ENCODE peak calls at places on chromosomes 11 and 22, in six cellular contexts. M is activated naive CD8-positive, alpha-beta T cell treated with anti-CD3 and anti-CD28 coated beads, Interleukin-2, amount 50 U/mL, for 24 hours; H is activated T-helper 9 cell treated with anti-CD3 and anti-CD28 coated beads, Interleukin-2, amount 50 U/mL, for 16 hours; F is CD4-positive, CD25-positive, alpha-beta regulatory T cell; A is substantia nigra; V is stimulated activated CD4-positive, alpha-beta T cell treated with anti-CD3 and anti-CD28 coated beads, Interleukin-2, amount 100 ng/mL, for 24 hours. U is an unnamed sample.

GRCh38 chr22:19143967-19144400 is 467 bp downstream of the ESS2 start:
- DNase-seq in M (peak), H (no peak), F (peak), A (no peak), V (peak), U (no peak)

GRCh38 chr22:35219012-35219411 is 38.3 kb upstream of the HMGXB4 start:
- DNase-seq in M (no peak), H (no peak), F (no peak), A (no peak), V (no peak), U (no peak)

GRCh38 chr22:38570841-38571364 is 920 bp upstream of the DMC1 start:
- DNase-seq in M (peak), H (peak), F (peak), A (no peak), V (peak), U (peak)

GRCh38 chr11:68923614-68924013 is 19.9 kb downstream of the IGHMBP2 start:
- DNase-seq in M (no peak), H (no peak), F (no peak), A (no peak), V (no peak), U (no peak)

GRCh38 chr11:113105584-113105983 is 144.4 kb downstream of the NCAM1 start:
- DNase-seq in M (no peak), H (no peak), F (no peak), A (no peak), V (no peak), U (no peak)

GRCh38 chr22:47633111-47633510 is 870.7 kb downstream of the TBC1D22A start:
- DNase-seq in M (no peak), H (no peak), F (no peak), A (no peak), V (no peak), U (no peak)

GRCh38 chr22:25406510-25407210 is 157.8 kb upstream of the GRK3 start:
- DNase-seq in M (no peak), H (no peak), F (no peak), A (no peak), V (no peak), U (peak)

GRCh38 chr11:17651681-17652080 is 67.7 kb upstream of the MYOD1 start:
- DNase-seq in M (no peak), H (no peak), F (no peak), A (no peak), V (no peak), U (no peak)

GRCh38 chr11:10899542-10899830 is 41.6 kb upstream of the ZBED5 start:
- DNase-seq in M (peak), H (no peak), F (peak), A (no peak), V (no peak), U (no peak)

GRCh38 chr11:124329787-124330478 is 9.9 kb upstream of the OR8D2 start:
- DNase-seq in M (no peak), H (no peak), F (no peak), A (no peak), V (no peak), U (no peak)

GRCh38 chr11:131326829-131327228 is 43.6 kb upstream of the NTM start:
- DNase-seq in M (no peak), H (no peak), F (no peak), A (no peak), V (no peak), U (no peak)

GRCh38 chr22:37313376-37314314 is 31.3 kb downstream of the CYTH4 start:
- DNase-seq in M (no peak), H (no peak), F (no peak), A (no peak), V (no peak), U (no peak)

GRCh38 chr11:61302550-61302949 is 7.4 kb upstream of the VWCE start:
- DNase-seq in M (no peak), H (no peak), F (no peak), A (no peak), V (no peak), U (no peak)

GRCh38 chr11:94134651-94135512 is 6.2 kb downstream of the PANX1 start:
- DNase-seq in M (peak), H (no peak), F (no peak), A (no peak), V (peak), U (no peak)

GRCh38 chr11:57471496-57471895 is 11.2 kb downstream of the RTN4RL2 start:
- DNase-seq in M (no peak), H (no peak), F (no peak), A (no peak), V (no peak), U (no peak)

GRCh38 chr22:37609240-37610152 is 862 bp downstream of the GGA1 start:
- DNase-seq in M (no peak), H (no peak), F (peak), A (no peak), V (no peak), U (no peak)

GRCh38 chr22:50048066-50048765 is 9.9 kb downstream of the TTLL8 start:
- DNase-seq in M (no peak), H (no peak), F (no peak), A (no peak), V (no peak), U (no peak)

GRCh38 chr11:102921587-102922220 is 33.8 kb downstream of the MMP13 start:
- DNase-seq in M (no peak), H (no peak), F (no peak), A (no peak), V (no peak), U (no peak)

GRCh38 chr22:21028277-21029251 is 3.8 kb downstream of the SLC7A4 start:
- DNase-seq in M (no peak), H (no peak), F (no peak), A (no peak), V (no peak), U (no peak)

GRCh38 chr22:23495614-23496444 is 84.3 kb downstream of the IGLL1 start:
- DNase-seq in M (no peak), H (no peak), F (peak), A (no peak), V (no peak), U (no peak)

GRCh38 chr22:18925368-18926064 is 10.6 kb downstream of the PRODH start:
- DNase-seq in M (no peak), H (no peak), F (no peak), A (no peak), V (no peak), U (no peak)

GRCh38 chr11:1460396-1460795 is 26.2 kb downstream of the MOB2 start:
- DNase-seq in M (no peak), H (no peak), F (no peak), A (peak), V (no peak), U (no peak)

GRCh38 chr11:133872160-133872559 is 26.8 kb upstream of the SPATA19 start:
- DNase-seq in M (no peak), H (no peak), F (no peak), A (no peak), V (no peak), U (no peak)

U was measured in anterior cingulate cortex.